ENCODE peak calls at places on chromosomes 16 and 17, in eight cellular contexts. L, B, W, U, A, X, K and J are unnamed samples.

GRCh38 chr17:51435641-51436091 is 175.3 kb downstream of the UTP18 start:
- DNase-seq in L (no peak), B (peak), W (no peak), U (peak), X (peak), K (peak), A (peak), J (peak)

GRCh38 chr17:17419166-17419565 is 57.6 kb upstream of the MED9 start:
- DNase-seq in L (no peak), K (no peak), X (no peak), A (no peak), W (no peak), U (no peak), B (no peak), J (no peak)

GRCh38 chr16:80540516-80541305 is at the start of gene DYNLRB2:
- DNase-seq in K (peak), W (peak), L (peak), B (peak), A (peak), X (peak), U (no peak), J (peak)

GRCh38 chr17:5838661-5839300 is 231.4 kb upstream of the WSCD1 start:
- DNase-seq in L (no peak), W (no peak), U (no peak), A (no peak), X (no peak), B (no peak), K (no peak), J (no peak)

GRCh38 chr16:86848821-86849220 is 270.5 kb downstream of the FOXL1 start:
- DNase-seq in W (no peak), B (no peak), U (no peak), A (no peak), K (no peak), L (no peak), X (no peak), J (no peak)

GRCh38 chr17:46726106-46726670 is 92.3 kb downstream of the WNT3 start:
- DNase-seq in X (no peak), A (no peak), W (peak), K (no peak), U (no peak), B (no peak), L (no peak), J (no peak)

GRCh38 chr17:36602924-36603384 is 1.6 kb downstream of the MRM1 start:
- DNase-seq in U (peak), B (peak), X (peak), W (peak), K (peak), L (peak), A (peak), J (peak)

GRCh38 chr17:77546772-77547201 is 406.0 kb downstream of the SEC14L1 start:
- DNase-seq in L (no peak), U (no peak), K (peak), W (no peak), X (no peak), B (no peak), A (no peak), J (no peak)

GRCh38 chr17:3986270-3986938 is 22.2 kb upstream of the ATP2A3 start:
- DNase-seq in X (no peak), L (no peak), W (no peak), K (no peak), U (no peak), A (no peak), B (peak), J (no peak)

GRCh38 chr16:4055748-4056147 is 60.5 kb downstream of the ADCY9 start:
- DNase-seq in W (no peak), K (no peak), X (no peak), A (no peak), U (no peak), B (no peak), L (no peak), J (no peak)

GRCh38 chr16:531494-532125 is 4.1 kb downstream of the CAPN15 start:
- DNase-seq in L (no peak), W (no peak), U (no peak), A (no peak), X (no peak), K (no peak), B (no peak), J (no peak)

GRCh38 chr17:41008811-41009210 is at the start of gene KRTAP3-1:
- DNase-seq in W (no peak), A (no peak), B (no peak), U (no peak), L (no peak), X (no peak), K (no peak), J (peak)

GRCh38 chr17:50269477-50270429 is 4.5 kb upstream of the TMEM92 start:
- DNase-seq in X (peak), B (peak), L (peak), W (peak), U (peak), K (peak), A (peak), J (peak)

GRCh38 chr17:66348605-66349165 is 46.3 kb downstream of the PRKCA start:
- DNase-seq in U (peak), X (peak), L (no peak), B (peak), K (peak), W (peak), A (no peak), J (peak)

GRCh38 chr17:77489239-77489897 is 348.6 kb downstream of the SEC14L1 start:
- DNase-seq in K (no peak), X (no peak), W (no peak), A (no peak), B (no peak), U (no peak), L (no peak), J (peak)

GRCh38 chr17:39972271-39972670 is 8.3 kb upstream of the PSMD3 start:
- DNase-seq in K (no peak), X (no peak), L (no peak), A (no peak), W (no peak), B (no peak), U (no peak), J (no peak)

GRCh38 chr17:65398036-65398787 is 163.2 kb downstream of the AXIN2 start:
- DNase-seq in L (no peak), X (no peak), K (no peak), A (no peak), W (no peak), B (no peak), U (no peak), J (no peak)

GRCh38 chr17:78803161-78803845 is 21.2 kb upstream of the CYTH1 start:
- DNase-seq in X (no peak), K (peak), L (peak), B (no peak), A (no peak), W (no peak), U (no peak), J (no peak)

GRCh38 chr16:56277040-56277439 is 85.8 kb downstream of the GNAO1 start:
- DNase-seq in B (no peak), X (no peak), W (no peak), U (no peak), K (no peak), L (no peak), A (no peak), J (peak)

GRCh38 chr16:13767215-13767614 is 152.7 kb upstream of the ERCC4 start:
- DNase-seq in B (no peak), W (no peak), X (no peak), K (no peak), U (no peak), A (no peak), L (no peak), J (no peak)

GRCh38 chr17:44014437-44015172 is at the start of gene TMEM101:
- DNase-seq in B (peak), X (peak), L (peak), A (peak), W (peak), U (peak), K (peak), J (peak)

GRCh38 chr16:28182183-28182582 is 29.6 kb downstream of the XPO6 start:
- DNase-seq in X (no peak), U (no peak), A (no peak), L (no peak), B (no peak), W (peak), K (no peak), J (no peak)

GRCh38 chr16:54488729-54489128 is 202.1 kb upstream of the IRX3 start:
- DNase-seq in W (no peak), A (no peak), B (no peak), K (no peak), U (no peak), L (no peak), X (no peak), J (no peak)

GRCh38 chr17:81422776-81423697 is 27.8 kb downstream of the BAHCC1 start:
- DNase-seq in K (no peak), X (peak), U (peak), B (peak), A (no peak), L (no peak), W (peak), J (peak)

GRCh38 chr17:50636145-50636803 is 1.6 kb downstream of the ABCC3 start:
- DNase-seq in W (no peak), A (no peak), K (no peak), L (no peak), B (peak), U (no peak), X (no peak), J (no peak)

GRCh38 chr17:4499431-4500187 is 928 bp downstream of the SPNS2 start:
- DNase-seq in W (no peak), A (no peak), U (no peak), L (peak), B (no peak), X (peak), K (no peak), J (peak)

GRCh38 chr17:34070712-34071111 is 184.4 kb upstream of the CCL2 start:
- DNase-seq in X (no peak), A (no peak), U (no peak), B (no peak), L (no peak), K (no peak), W (no peak), J (no peak)

GRCh38 chr17:2232244-2232638 is 71.3 kb downstream of the SMG6 start:
- DNase-seq in K (no peak), A (no peak), B (no peak), W (peak), X (no peak), L (no peak), U (no peak), J (no peak)

GRCh38 chr16:27721548-27722265 is 171.8 kb downstream of the KATNIP start:
- DNase-seq in W (peak), X (peak), B (peak), U (peak), K (peak), A (no peak), L (no peak), J (peak)

GRCh38 chr17:40320771-40321501 is 12.0 kb downstream of the RARA start:
- DNase-seq in L (no peak), W (no peak), B (no peak), K (peak), U (peak), A (peak), X (peak), J (peak)

GRCh38 chr17:7308625-7309433 is 1.4 kb downstream of the EIF5A start:
- DNase-seq in A (peak), X (peak), K (peak), W (peak), U (peak), B (peak), L (peak), J (no peak)

GRCh38 chr17:72711531-72712310 is 380.8 kb downstream of the SLC39A11 start:
- DNase-seq in W (no peak), B (no peak), X (no peak), A (no peak), K (no peak), L (no peak), U (no peak), J (no peak)

GRCh38 chr17:81075307-81075706 is 40.4 kb downstream of the BAIAP2 start:
- DNase-seq in A (no peak), K (no peak), B (no peak), W (no peak), U (no peak), X (no peak), L (no peak), J (no peak)

GRCh38 chr17:15409721-15410247 is 57.6 kb downstream of the CDRT4 start:
- DNase-seq in W (peak), U (peak), K (no peak), A (no peak), B (no peak), X (no peak), L (no peak), J (peak)

GRCh38 chr16:14121872-14122271 is 50.8 kb downstream of the MRTFB start:
- DNase-seq in B (no peak), X (no peak), A (no peak), W (no peak), L (no peak), K (no peak), U (no peak), J (no peak)

GRCh38 chr16:58025351-58026138 is at the start of gene MMP15:
- DNase-seq in W (peak), A (peak), X (peak), L (peak), K (peak), B (peak), U (peak), J (peak)

GRCh38 chr16:58026139-58026704 is 668 bp downstream of the MMP15 start:
- DNase-seq in K (peak), X (no peak), U (peak), W (peak), L (no peak), B (peak), A (no peak), J (no peak)

GRCh38 chr16:58026705-58027340 is 1.3 kb downstream of the MMP15 start:
- DNase-seq in W (no peak), A (no peak), L (no peak), B (peak), X (no peak), K (peak), U (no peak), J (peak)

GRCh38 chr16:58024347-58024672 is 1.2 kb upstream of the MMP15 start:
- DNase-seq in B (no peak), X (no peak), U (no peak), A (no peak), L (no peak), W (no peak), K (no peak), J (no peak)

GRCh38 chr16:58024673-58025350 is 742 bp upstream of the MMP15 start:
- DNase-seq in W (peak), B (peak), L (no peak), X (no peak), U (no peak), A (no peak), K (peak), J (peak)
- H3K4me3 ChIP-seq in W (peak), B (peak), L (peak), X (peak), U (peak), A (peak), K (peak), J (peak)

DNA sequence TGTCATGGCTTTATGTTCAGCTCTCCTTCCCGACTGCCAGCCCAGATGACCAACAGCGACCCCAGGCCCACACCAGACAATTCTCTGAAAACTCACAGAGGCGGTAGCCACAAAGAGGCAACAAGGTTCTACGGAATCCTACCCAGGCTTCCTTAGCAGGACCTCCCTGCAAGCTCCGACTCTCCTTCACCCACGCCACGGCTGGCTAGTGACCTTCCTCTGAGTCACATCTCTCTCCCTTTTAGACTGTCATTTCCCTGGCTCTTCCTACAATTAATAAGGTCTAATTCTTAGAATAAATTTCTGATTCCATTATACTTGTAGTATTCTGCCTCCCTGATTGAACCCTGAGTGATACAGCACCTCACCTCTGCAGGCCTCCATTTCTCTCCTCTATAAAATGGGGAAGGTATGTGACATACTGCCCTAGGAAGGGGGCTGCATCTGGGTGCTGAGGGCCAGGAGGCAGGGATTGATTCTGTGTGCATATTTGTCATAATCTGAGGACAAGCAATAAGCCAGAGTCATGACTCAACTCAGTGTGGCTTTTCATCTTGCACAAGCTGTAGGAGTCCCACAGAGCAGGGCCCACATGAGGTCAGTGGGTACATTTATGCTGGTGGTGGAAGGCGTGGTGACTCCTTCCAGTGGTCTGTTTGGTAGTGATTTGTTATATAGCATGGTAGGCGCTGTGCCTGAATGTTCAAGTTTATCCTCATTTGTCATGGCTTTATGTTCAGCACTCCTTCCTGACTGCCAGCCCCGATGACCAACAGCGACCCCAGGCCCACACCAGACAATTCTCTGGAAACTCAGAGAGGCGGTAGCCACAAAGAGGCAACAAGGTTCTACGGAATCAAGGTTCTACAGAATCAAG is 46.2 kb downstream of the SMPD3 start:
- DNase-seq in W (peak), K (no peak), X (no peak), L (no peak), A (no peak), B (no peak), U (no peak), J (no peak)
- H3K27ac ChIP-seq in W (no peak), K (no peak), X (no peak), L (no peak), A (no peak), B (no peak), U (no peak), J (no peak)

DNA sequence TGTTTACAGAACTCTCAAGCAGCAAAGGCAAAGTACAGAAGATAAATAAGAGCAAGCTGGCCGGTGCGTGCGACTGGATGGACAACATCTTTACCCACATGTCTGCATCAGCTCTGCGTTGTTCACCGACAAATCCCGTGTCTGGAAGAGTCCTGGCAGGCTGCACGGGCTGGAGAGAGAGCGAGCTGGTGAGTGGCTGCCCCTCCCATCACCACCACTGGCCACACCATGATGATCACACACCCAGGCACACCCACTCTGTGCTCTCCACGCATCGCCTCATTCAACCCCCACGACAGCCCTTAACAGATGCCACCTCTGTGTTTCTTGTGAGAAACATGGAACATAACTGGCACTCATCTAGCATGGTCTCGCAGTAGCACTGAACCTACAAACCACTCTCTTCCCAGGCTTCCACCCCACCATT is 59.2 kb downstream of the ANKRD11 start:
- DNase-seq in X (no peak), W (peak), L (no peak), K (peak), A (no peak), B (peak), U (no peak), J (no peak)
- H3K4me3 ChIP-seq in X (no peak), W (no peak), L (no peak), K (no peak), A (no peak), B (no peak), U (no peak), J (no peak)

GRCh38 chr17:28944343-28944742 is 7.0 kb downstream of the PHF12 start:
- DNase-seq in B (no peak), K (no peak), L (no peak), W (no peak), U (no peak), A (no peak), X (no peak), J (no peak)
- H3K27ac ChIP-seq in B (no peak), K (no peak), L (no peak), W (no peak), U (no peak), A (no peak), X (no peak), J (no peak)

GRCh38 chr17:70261170-70261569 is 91.8 kb downstream of the KCNJ2 start:
- DNase-seq in K (no peak), A (no peak), W (no peak), U (no peak), X (no peak), L (no peak), B (no peak), J (no peak)

GRCh38 chr17:70254735-70255460 is 85.6 kb downstream of the KCNJ2 start:
- DNase-seq in U (peak), A (no peak), K (no peak), L (no peak), B (no peak), X (no peak), W (peak), J (no peak)

GRCh38 chr17:70259400-70259799 is 90.1 kb downstream of the KCNJ2 start:
- DNase-seq in U (no peak), X (no peak), A (no peak), K (no peak), W (no peak), B (no peak), L (no peak), J (no peak)

GRCh38 chr17:70256751-70257150 is 87.4 kb downstream of the KCNJ2 start:
- DNase-seq in W (no peak), X (no peak), U (no peak), B (no peak), A (no peak), K (no peak), L (no peak), J (no peak)

GRCh38 chr17:70258465-70258864 is 89.1 kb downstream of the KCNJ2 start:
- DNase-seq in K (peak), U (no peak), L (no peak), B (no peak), W (no peak), A (no peak), X (no peak), J (no peak)
- H3K4me3 ChIP-seq in K (no peak), U (no peak), L (no peak), B (no peak), W (no peak), A (no peak), X (no peak), J (no peak)

DNA sequence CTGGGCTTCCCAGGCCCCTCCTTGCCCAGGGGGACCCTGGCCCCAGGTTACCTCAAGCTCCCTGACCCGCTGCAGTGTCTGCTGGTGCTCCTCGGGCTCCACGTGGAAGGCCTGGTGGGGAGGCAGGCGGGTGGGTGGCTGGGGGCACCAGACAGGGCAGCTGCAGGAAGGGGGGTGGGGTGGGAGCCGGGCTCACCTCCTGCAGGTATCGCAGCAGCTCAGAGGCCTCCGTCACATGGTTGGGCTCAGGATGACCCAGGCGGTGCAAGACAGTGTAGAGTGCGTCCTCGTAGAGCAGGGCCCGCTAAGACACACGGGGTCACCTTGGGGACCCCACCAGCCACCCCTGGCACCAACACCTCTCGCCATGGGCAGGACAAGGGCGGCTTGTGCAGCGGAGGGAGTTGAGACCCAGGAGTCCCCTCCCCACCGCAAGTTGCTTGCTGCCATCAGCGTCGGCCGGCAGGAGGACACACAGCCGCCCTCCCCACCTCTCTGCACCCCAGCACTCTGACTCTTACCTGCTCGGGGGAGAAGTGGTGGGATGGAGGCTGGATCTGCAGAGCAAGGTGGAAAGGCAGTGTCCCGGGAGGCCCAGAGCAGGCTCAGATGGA is 1.1 kb downstream of the UNC13D start:
- DNase-seq in L (no peak), W (no peak), B (no peak), X (no peak), U (no peak), K (no peak), A (no peak), J (no peak)
- H3K27ac ChIP-seq in L (peak), W (no peak), B (peak), X (peak), U (no peak), K (no peak), A (peak), J (peak)

GRCh38 chr17:79845601-79845949 is 6.3 kb upstream of the CBX4 start:
- DNase-seq in B (no peak), A (no peak), W (no peak), L (no peak), K (peak), X (no peak), U (peak), J (peak)

GRCh38 chr17:79843917-79844815 is 4.9 kb upstream of the CBX4 start:
- DNase-seq in K (peak), W (peak), A (no peak), L (no peak), B (peak), X (peak), U (peak), J (peak)

GRCh38 chr17:79843475-79843916 is 4.3 kb upstream of the CBX4 start:
- DNase-seq in U (no peak), X (no peak), B (no peak), A (no peak), L (no peak), W (no peak), K (peak), J (peak)

GRCh38 chr17:79842656-79843474 is 3.6 kb upstream of the CBX4 start:
- DNase-seq in A (no peak), X (no peak), L (peak), K (peak), U (peak), B (no peak), W (peak), J (no peak)

GRCh38 chr17:79844869-79845600 is 5.8 kb upstream of the CBX4 start:
- DNase-seq in K (peak), B (peak), U (peak), A (no peak), X (peak), W (no peak), L (no peak), J (peak)
- H3K4me3 ChIP-seq in K (peak), B (peak), U (peak), A (peak), X (peak), W (no peak), L (no peak), J (no peak)